ENCODE peak calls at places on chromosomes 12 and 14, in five cellular contexts. One of them, this sample, is unnamed.

GRCh38 chr14:95267306-95267705 is 52.4 kb downstream of the CLMN start:
- DNase-seq in H9: no peak
- DNase-seq in upper lobe of left lung: no peak
- DNase-seq in body of pancreas: no peak
- DNase-seq in aorta: no peak
- DNase-seq in this sample: no peak

GRCh38 chr12:130186631-130187269 is 24.5 kb downstream of the FZD10 start:
- DNase-seq in H9: peak; percentile 64
- DNase-seq in upper lobe of left lung: no peak
- DNase-seq in body of pancreas: no peak
- DNase-seq in aorta: no peak
- DNase-seq in this sample: no peak

GRCh38 chr12:2183556-2184541 is 131.1 kb downstream of the CACNA1C start:
- DNase-seq in H9: no peak
- DNase-seq in upper lobe of left lung: no peak
- DNase-seq in body of pancreas: no peak
- DNase-seq in aorta: no peak
- DNase-seq in this sample: no peak

GRCh38 chr14:36511981-36512584 is 7.9 kb downstream of the NKX2-1 start:
- DNase-seq in H9: no peak
- DNase-seq in upper lobe of left lung: no peak
- DNase-seq in body of pancreas: no peak
- DNase-seq in aorta: no peak
- DNase-seq in this sample: no peak

GRCh38 chr14:71739273-71739990 is 192.8 kb upstream of the RGS6 start:
- DNase-seq in H9: peak; percentile 47
- DNase-seq in upper lobe of left lung: no peak
- DNase-seq in body of pancreas: no peak
- DNase-seq in aorta: no peak
- DNase-seq in this sample: no peak

GRCh38 chr12:45966486-45966885 is 23.9 kb downstream of the SCAF11 start:
- DNase-seq in H9: no peak
- DNase-seq in upper lobe of left lung: no peak
- DNase-seq in body of pancreas: no peak
- DNase-seq in aorta: no peak
- DNase-seq in this sample: no peak

GRCh38 chr12:57223191-57224165 is 6.0 kb upstream of the SHMT2 start:
- DNase-seq in H9: no peak
- DNase-seq in upper lobe of left lung: peak; percentile 74
- DNase-seq in body of pancreas: no peak
- DNase-seq in aorta: no peak
- DNase-seq in this sample: no peak

GRCh38 chr12:62677355-62677754 is 210.7 kb downstream of the MON2 start:
- DNase-seq in H9: no peak
- DNase-seq in upper lobe of left lung: peak; percentile 17
- DNase-seq in body of pancreas: no peak
- DNase-seq in aorta: no peak
- DNase-seq in this sample: no peak

GRCh38 chr14:95499354-95499750 is 17.1 kb downstream of the SYNE3 start:
- DNase-seq in H9: no peak
- DNase-seq in upper lobe of left lung: no peak
- DNase-seq in body of pancreas: no peak
- DNase-seq in aorta: no peak
- DNase-seq in this sample: no peak

GRCh38 chr12:127494961-127495915 is 771.7 kb upstream of the TMEM132C start:
- DNase-seq in H9: no peak
- DNase-seq in upper lobe of left lung: peak; percentile 22
- DNase-seq in body of pancreas: no peak
- DNase-seq in aorta: no peak
- DNase-seq in this sample: no peak

GRCh38 chr12:44015333-44015941 is 179.6 kb downstream of the TMEM117 start:
- DNase-seq in H9: no peak
- DNase-seq in upper lobe of left lung: no peak
- DNase-seq in body of pancreas: no peak
- DNase-seq in aorta: no peak
- DNase-seq in this sample: no peak

GRCh38 chr12:95532851-95533250 is 18.4 kb downstream of the USP44 start:
- DNase-seq in H9: no peak
- DNase-seq in upper lobe of left lung: no peak
- DNase-seq in body of pancreas: no peak
- DNase-seq in aorta: no peak
- DNase-seq in this sample: no peak

GRCh38 chr14:30708157-30708556 is 86.0 kb downstream of the SCFD1 start:
- DNase-seq in H9: peak; percentile 28
- DNase-seq in upper lobe of left lung: no peak
- DNase-seq in body of pancreas: no peak
- DNase-seq in aorta: no peak
- DNase-seq in this sample: no peak

GRCh38 chr12:60191676-60192359 is 596.0 kb downstream of the SLC16A7 start:
- DNase-seq in H9: no peak
- DNase-seq in upper lobe of left lung: no peak
- DNase-seq in body of pancreas: no peak
- DNase-seq in aorta: no peak
- DNase-seq in this sample: no peak

GRCh38 chr14:21668377-21668776 is 5.2 kb downstream of the OR4E1 start:
- DNase-seq in H9: no peak
- DNase-seq in upper lobe of left lung: no peak
- DNase-seq in body of pancreas: no peak
- DNase-seq in aorta: no peak
- DNase-seq in this sample: no peak

GRCh38 chr12:52615912-52616311 is 2.4 kb downstream of the KRT73 start:
- DNase-seq in H9: peak; percentile 18
- DNase-seq in upper lobe of left lung: no peak
- DNase-seq in body of pancreas: no peak
- DNase-seq in aorta: no peak
- DNase-seq in this sample: no peak

GRCh38 chr14:99125113-99125512 is 146.9 kb downstream of the BCL11B start:
- DNase-seq in H9: no peak
- DNase-seq in upper lobe of left lung: no peak
- DNase-seq in body of pancreas: no peak
- DNase-seq in aorta: no peak
- DNase-seq in this sample: no peak

GRCh38 chr14:105132921-105133320 is 35.7 kb downstream of the JAG2 start:
- DNase-seq in H9: no peak
- DNase-seq in upper lobe of left lung: no peak
- DNase-seq in body of pancreas: no peak
- DNase-seq in aorta: no peak
- DNase-seq in this sample: no peak

GRCh38 chr14:70045715-70046535 is 142.8 kb downstream of the SLC8A3 start:
- DNase-seq in H9: peak; percentile 90
- DNase-seq in upper lobe of left lung: peak; percentile 83
- DNase-seq in body of pancreas: peak; percentile 86
- DNase-seq in aorta: peak; percentile 83
- DNase-seq in this sample: peak; percentile 82

GRCh38 chr12:132951649-132952048 is 4.5 kb downstream of the ZNF605 start:
- DNase-seq in H9: no peak
- DNase-seq in upper lobe of left lung: no peak
- DNase-seq in body of pancreas: no peak
- DNase-seq in aorta: no peak
- DNase-seq in this sample: no peak

GRCh38 chr12:132952371-132953162 is 3.5 kb downstream of the ZNF605 start:
- DNase-seq in H9: no peak
- DNase-seq in upper lobe of left lung: no peak
- DNase-seq in body of pancreas: no peak
- DNase-seq in aorta: no peak
- DNase-seq in this sample: no peak

GRCh38 chr12:132949936-132950837 is 5.9 kb downstream of the ZNF605 start:
- DNase-seq in H9: no peak
- DNase-seq in upper lobe of left lung: no peak
- DNase-seq in body of pancreas: no peak
- DNase-seq in aorta: no peak
- DNase-seq in this sample: no peak

GRCh38 chr12:132953163-132953425 is 3.0 kb downstream of the ZNF605 start:
- DNase-seq in H9: no peak
- DNase-seq in upper lobe of left lung: no peak
- DNase-seq in body of pancreas: no peak
- DNase-seq in aorta: no peak
- DNase-seq in this sample: no peak

GRCh38 chr12:132950844-132951535 is 5.1 kb downstream of the ZNF605 start:
- DNase-seq in H9: no peak
- DNase-seq in upper lobe of left lung: no peak
- DNase-seq in body of pancreas: no peak
- DNase-seq in aorta: no peak
- DNase-seq in this sample: no peak
- H3K9me3 ChIP-seq in H9: peaks cover 42% of the 10 kb centered on the region
- H3K9me3 ChIP-seq in upper lobe of left lung: peaks cover 69% of the 10 kb centered on the region
- H3K9me3 ChIP-seq in body of pancreas: no peaks in the 10 kb centered on the region
- H3K9me3 ChIP-seq in aorta: peaks cover 43% of the 10 kb centered on the region
- H3K9me3 ChIP-seq in this sample: peaks cover 61% of the 10 kb centered on the region

GRCh38 chr12:109531411-109531810 is 41.9 kb downstream of the MMAB start:
- DNase-seq in H9: no peak
- DNase-seq in upper lobe of left lung: no peak
- DNase-seq in body of pancreas: no peak
- DNase-seq in aorta: peak; percentile 43
- DNase-seq in this sample: no peak
- H3K27ac ChIP-seq in H9: no peak overlapping the region
- H3K27ac ChIP-seq in upper lobe of left lung: no peak overlapping the region
- H3K27ac ChIP-seq in body of pancreas: no peak overlapping the region
- H3K27ac ChIP-seq in aorta: no peak overlapping the region
- H3K27ac ChIP-seq in this sample: no peak overlapping the region

DNA sequence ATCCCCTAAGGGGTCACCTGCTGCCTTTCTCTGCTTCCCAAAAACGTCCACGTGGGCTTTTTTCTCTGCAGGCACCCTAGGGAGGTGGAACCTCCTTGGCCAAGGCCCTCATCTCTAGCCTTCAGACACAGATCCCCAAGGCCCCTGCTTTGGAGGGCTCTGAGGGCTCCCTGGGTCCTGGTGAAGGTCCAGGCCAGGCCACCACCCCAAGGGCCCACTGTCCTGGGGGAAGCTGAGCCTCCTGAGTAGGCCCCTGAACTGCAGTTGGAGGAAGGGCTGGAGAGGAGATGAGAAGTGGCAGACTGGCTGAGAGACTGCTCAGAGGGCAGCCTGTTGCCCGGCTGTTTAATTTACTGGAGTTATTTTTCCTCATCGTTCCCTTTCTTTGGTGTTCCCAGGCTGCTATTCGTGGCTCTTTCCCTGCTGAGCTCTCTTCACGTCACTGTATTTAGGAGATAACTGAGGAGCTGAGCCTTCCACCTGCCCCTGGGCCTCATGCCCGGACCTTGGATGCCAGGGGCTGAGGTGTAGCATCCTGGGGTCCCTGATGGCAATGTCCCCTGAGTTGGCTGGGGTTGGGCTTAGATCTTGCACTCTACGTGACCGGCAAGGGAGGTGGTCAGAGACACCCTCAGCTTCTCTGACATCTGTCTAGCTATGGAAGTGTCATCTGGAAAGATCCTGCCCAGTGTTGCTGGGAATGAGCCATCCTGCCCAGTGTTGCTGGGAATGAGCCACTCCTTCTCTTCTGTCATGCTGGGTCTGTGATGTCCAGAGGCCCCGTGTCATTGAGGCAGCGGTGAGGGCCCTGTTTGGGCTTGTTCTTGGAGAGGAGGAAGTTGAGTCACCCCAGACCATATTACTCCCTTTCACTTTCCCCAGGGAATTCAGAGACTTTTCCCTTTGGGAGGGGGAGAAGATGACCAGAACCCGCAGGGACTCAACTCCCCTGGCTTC is 139.8 kb downstream of the TSPAN9 start:
- DNase-seq in H9: no peak
- DNase-seq in upper lobe of left lung: no peak
- DNase-seq in body of pancreas: no peak
- DNase-seq in aorta: peak; percentile 88
- DNase-seq in this sample: no peak
- H3K4me1 ChIP-seq in H9: no peaks in the 10 kb centered on the region
- H3K4me1 ChIP-seq in upper lobe of left lung: peaks cover 42% of the 10 kb centered on the region
- H3K4me1 ChIP-seq in body of pancreas: peaks cover 12% of the 10 kb centered on the region
- H3K4me1 ChIP-seq in aorta: no peaks in the 10 kb centered on the region
- H3K4me1 ChIP-seq in this sample: peaks cover 15% of the 10 kb centered on the region

GRCh38 chr12:93876360-93876759 is 199.2 kb downstream of the CRADD start:
- DNase-seq in H9: no peak
- DNase-seq in upper lobe of left lung: no peak
- DNase-seq in body of pancreas: no peak
- DNase-seq in aorta: no peak
- DNase-seq in this sample: no peak

GRCh38 chr12:93875157-93875556 is 198.0 kb downstream of the CRADD start:
- DNase-seq in H9: no peak
- DNase-seq in upper lobe of left lung: no peak
- DNase-seq in body of pancreas: no peak
- DNase-seq in aorta: no peak
- DNase-seq in this sample: no peak

GRCh38 chr12:93870020-93870795 is 193.0 kb downstream of the CRADD start:
- DNase-seq in H9: no peak
- DNase-seq in upper lobe of left lung: no peak
- DNase-seq in body of pancreas: no peak
- DNase-seq in aorta: no peak
- DNase-seq in this sample: no peak

GRCh38 chr12:93877446-93877845 is 200.3 kb downstream of the CRADD start:
- DNase-seq in H9: no peak
- DNase-seq in upper lobe of left lung: no peak
- DNase-seq in body of pancreas: no peak
- DNase-seq in aorta: no peak
- DNase-seq in this sample: no peak

GRCh38 chr12:93873561-93873960 is 196.4 kb downstream of the CRADD start:
- DNase-seq in H9: no peak
- DNase-seq in upper lobe of left lung: no peak
- DNase-seq in body of pancreas: no peak
- DNase-seq in aorta: no peak
- DNase-seq in this sample: no peak
- H3K9me3 ChIP-seq in H9: no peaks in the 10 kb centered on the region
- H3K9me3 ChIP-seq in upper lobe of left lung: peaks cover 17% of the 10 kb centered on the region
- H3K9me3 ChIP-seq in body of pancreas: no peaks in the 10 kb centered on the region
- H3K9me3 ChIP-seq in aorta: no peaks in the 10 kb centered on the region
- H3K9me3 ChIP-seq in this sample: peaks cover 36% of the 10 kb centered on the region

DNA sequence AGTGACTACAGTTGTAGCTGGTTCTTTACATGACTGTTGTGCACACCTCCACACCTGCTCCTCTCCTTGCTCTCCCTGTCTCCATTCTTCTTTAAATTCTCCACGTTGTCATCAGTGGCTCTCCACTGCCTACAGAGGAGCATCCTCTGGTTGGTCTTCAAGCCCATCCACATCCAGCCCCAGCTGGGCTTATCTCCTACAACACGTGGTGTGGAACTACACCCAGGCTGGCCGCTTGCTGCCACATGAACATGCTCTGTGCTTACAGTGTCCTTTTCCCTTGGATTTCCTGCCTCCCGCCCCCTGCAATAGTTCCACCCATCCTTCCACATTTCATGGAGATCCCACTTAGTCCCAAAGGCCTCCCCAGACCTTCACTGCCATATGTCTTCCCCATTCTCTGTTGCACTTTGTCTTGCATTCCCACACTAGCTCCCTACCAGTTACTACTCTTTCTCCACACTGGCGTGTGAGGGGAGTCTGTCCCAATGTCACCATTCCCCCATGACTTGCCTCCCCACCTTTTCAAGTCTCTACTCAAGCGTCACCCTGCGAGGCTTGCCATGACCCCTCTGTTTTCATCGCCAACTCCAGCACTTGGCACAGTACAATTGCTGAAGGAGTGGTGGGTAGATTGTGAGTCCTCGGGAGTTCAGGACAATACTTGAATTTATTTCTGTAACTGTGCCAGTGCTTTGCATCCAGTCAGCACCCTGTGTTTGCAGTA is 9.8 kb upstream of the MCRS1 start:
- DNase-seq in H9: no peak
- DNase-seq in upper lobe of left lung: no peak
- DNase-seq in body of pancreas: no peak
- DNase-seq in aorta: no peak
- DNase-seq in this sample: no peak
- H3K27ac ChIP-seq in H9: no peak overlapping the region
- H3K27ac ChIP-seq in upper lobe of left lung: no peak overlapping the region
- H3K27ac ChIP-seq in body of pancreas: no peak overlapping the region
- H3K27ac ChIP-seq in aorta: no peak overlapping the region
- H3K27ac ChIP-seq in this sample: no peak overlapping the region

This sample was measured in psoas muscle.